ENCODE peak calls at places on chromosome 2, in five cellular contexts. L, G, A, J and X are unnamed samples.
A peak's percentile ranks its signal among the peaks of the same experiment; 100 is the strongest.

GRCh38 chr2:42371621-42372473 is 10.8 kb upstream of the COX7A2L start:
- DNase-seq in L (no peak), G (peak; percentile 16), A (no peak), J (peak; percentile 22), X (no peak)

GRCh38 chr2:79432731-79433146 is 80.1 kb upstream of the CTNNA2 start:
- DNase-seq in J (no peak), A (no peak), G (no peak), L (no peak), X (no peak)

GRCh38 chr2:96103906-96104861 is 12.2 kb downstream of the ADRA2B start:
- DNase-seq in J (no peak), A (no peak), G (no peak), L (no peak), X (no peak)

GRCh38 chr2:232238108-232238507 is 140.4 kb upstream of the ALPP start:
- DNase-seq in A (peak; percentile 10), G (no peak), J (no peak), L (no peak), X (no peak)

GRCh38 chr2:140797718-140798117 is 1333.1 kb downstream of the LRP1B start:
- DNase-seq in J (no peak), L (peak; percentile 50), A (no peak), G (no peak), X (no peak)

GRCh38 chr2:9205963-9206948 is at the start of gene ASAP2:
- DNase-seq in J (peak; percentile 72), L (no peak), G (peak; percentile 71), A (peak; percentile 60), X (peak; percentile 79)

GRCh38 chr2:109699646-109700045 is 85.5 kb downstream of the SOWAHC start:
- DNase-seq in L (no peak), J (peak; percentile 38), A (peak; percentile 78), G (no peak), X (peak; percentile 24)

GRCh38 chr2:125711081-125711480 is 944.9 kb upstream of the GYPC start:
- DNase-seq in A (no peak), L (no peak), J (no peak), G (no peak), X (no peak)

GRCh38 chr2:105556366-105556765 is 157.5 kb upstream of the FHL2 start:
- DNase-seq in A (no peak), L (no peak), G (no peak), J (no peak), X (no peak)

GRCh38 chr2:47339745-47340541 is 63.0 kb upstream of the MSH2 start:
- DNase-seq in J (no peak), G (peak; percentile 32), A (peak; percentile 58), L (no peak), X (no peak)

GRCh38 chr2:157404363-157404762 is 39.5 kb downstream of the CYTIP start:
- DNase-seq in A (no peak), G (no peak), L (peak; percentile 65), J (no peak), X (no peak)

GRCh38 chr2:241739651-241740050 is 5.2 kb downstream of the D2HGDH start:
- DNase-seq in L (no peak), J (no peak), G (no peak), A (no peak), X (no peak)

GRCh38 chr2:46326231-46326980 is 29.2 kb downstream of the EPAS1 start:
- DNase-seq in L (no peak), G (no peak), J (no peak), A (no peak), X (no peak)

GRCh38 chr2:175829741-175830140 is 172.3 kb downstream of the LNPK start:
- DNase-seq in L (no peak), G (no peak), J (no peak), A (no peak), X (no peak)

GRCh38 chr2:185436787-185437372 is 301.7 kb upstream of the FSIP2 start:
- DNase-seq in J (no peak), L (no peak), A (no peak), G (no peak), X (no peak)

GRCh38 chr2:158319269-158319668 is 137.3 kb downstream of the CCDC148 start:
- DNase-seq in L (no peak), A (peak; percentile 32), J (no peak), G (no peak), X (no peak)

GRCh38 chr2:234269769-234270204 is 219.3 kb downstream of the SPP2 start:
- DNase-seq in L (no peak), A (no peak), G (no peak), J (no peak), X (no peak)

GRCh38 chr2:18435425-18436037 is 124.9 kb downstream of the RDH14 start:
- DNase-seq in J (no peak), G (peak; percentile 26), L (peak; percentile 5), A (peak; percentile 63), X (peak; percentile 71)

GRCh38 chr2:63692002-63692606 is 103.3 kb downstream of the MDH1 start:
- DNase-seq in L (no peak), G (no peak), A (peak; percentile 30), J (no peak), X (peak; percentile 60)

GRCh38 chr2:218885981-218886447 is 5.4 kb downstream of the WNT10A start:
- DNase-seq in A (no peak), L (peak; percentile 83), G (no peak), J (no peak), X (no peak)

GRCh38 chr2:206971805-206972204 is 32.5 kb downstream of the CPO start:
- DNase-seq in A (no peak), L (no peak), J (no peak), G (no peak), X (no peak)

GRCh38 chr2:121065239-121065638 is 219.8 kb downstream of the TFCP2L1 start:
- DNase-seq in J (no peak), A (no peak), G (no peak), L (no peak), X (no peak)

GRCh38 chr2:69291004-69291650 is 95.9 kb downstream of the GFPT1 start:
- DNase-seq in A (no peak), L (no peak), G (no peak), J (no peak), X (peak; percentile 27)

GRCh38 chr2:211877061-211877460 is 661.5 kb downstream of the ERBB4 start:
- DNase-seq in G (no peak), A (no peak), J (no peak), L (no peak), X (peak; percentile 19)

GRCh38 chr2:121062493-121062892 is 222.5 kb downstream of the TFCP2L1 start:
- DNase-seq in G (no peak), L (no peak), J (no peak), A (no peak), X (no peak)

GRCh38 chr2:101022221-101022620 is 20.1 kb downstream of the RPL31 start:
- DNase-seq in A (no peak), J (no peak), G (no peak), L (no peak), X (no peak)

GRCh38 chr2:56015631-56016251 is 92.2 kb upstream of the EFEMP1 start:
- DNase-seq in G (peak; percentile 22), J (no peak), L (no peak), A (peak; percentile 7), X (peak; percentile 49)

GRCh38 chr2:10493636-10494281 is 45.6 kb upstream of the ODC1 start:
- DNase-seq in L (peak; percentile 25), J (no peak), A (no peak), G (no peak), X (no peak)

GRCh38 chr2:128314348-128315121 is 4.1 kb downstream of the HS6ST1 start:
- DNase-seq in L (no peak), J (no peak), G (no peak), A (no peak), X (no peak)

GRCh38 chr2:151423760-151424159 is 14.1 kb downstream of the RIF1 start:
- DNase-seq in J (no peak), A (no peak), G (no peak), L (no peak), X (no peak)